ENCODE peak calls at places on chromosome 21, in nine cellular contexts. One of them, this sample, is unnamed. For H3K4me1, the result is how much of the 10 kb centered on the place peaks cover.

GRCh38 chr21:31688603-31689368 is 29.3 kb downstream of the SOD1 start:
- DNase-seq in effector memory CD4-positive, alpha-beta T cell: no peak
- DNase-seq in mammary epithelial cell: no peak
- DNase-seq in heart right ventricle: no peak
- DNase-seq in CD8-positive, alpha-beta T cell: no peak
- DNase-seq in tibial artery: no peak
- DNase-seq in esophagus squamous epithelium: no peak
- DNase-seq in right cardiac atrium: no peak
- DNase-seq in lung: no peak
- DNase-seq in this sample: no peak

GRCh38 chr21:28215214-28215954 is 777.3 kb downstream of the LTN1 start:
- DNase-seq in effector memory CD4-positive, alpha-beta T cell: no peak
- DNase-seq in mammary epithelial cell: peak
- DNase-seq in heart right ventricle: peak
- DNase-seq in CD8-positive, alpha-beta T cell: no peak
- DNase-seq in tibial artery: no peak
- DNase-seq in esophagus squamous epithelium: no peak
- DNase-seq in right cardiac atrium: no peak
- DNase-seq in lung: no peak
- DNase-seq in this sample: no peak

GRCh38 chr21:28337319-28337718 is 655.4 kb downstream of the LTN1 start:
- DNase-seq in effector memory CD4-positive, alpha-beta T cell: no peak
- DNase-seq in mammary epithelial cell: peak
- DNase-seq in heart right ventricle: no peak
- DNase-seq in CD8-positive, alpha-beta T cell: no peak
- DNase-seq in tibial artery: no peak
- DNase-seq in esophagus squamous epithelium: no peak
- DNase-seq in right cardiac atrium: no peak
- DNase-seq in lung: no peak
- DNase-seq in this sample: no peak

GRCh38 chr21:16815228-16815627 is 697.6 kb upstream of the CXADR start:
- DNase-seq in effector memory CD4-positive, alpha-beta T cell: no peak
- DNase-seq in mammary epithelial cell: no peak
- DNase-seq in heart right ventricle: no peak
- DNase-seq in CD8-positive, alpha-beta T cell: no peak
- DNase-seq in tibial artery: no peak
- DNase-seq in esophagus squamous epithelium: no peak
- DNase-seq in right cardiac atrium: no peak
- DNase-seq in lung: no peak
- DNase-seq in this sample: no peak

GRCh38 chr21:32099812-32100416 is 178.9 kb downstream of the MIS18A start:
- DNase-seq in effector memory CD4-positive, alpha-beta T cell: no peak
- DNase-seq in mammary epithelial cell: no peak
- DNase-seq in heart right ventricle: no peak
- DNase-seq in CD8-positive, alpha-beta T cell: no peak
- DNase-seq in tibial artery: no peak
- DNase-seq in esophagus squamous epithelium: no peak
- DNase-seq in right cardiac atrium: no peak
- DNase-seq in lung: no peak
- DNase-seq in this sample: no peak

GRCh38 chr21:40658237-40658636 is 188.7 kb downstream of the DSCAM start:
- DNase-seq in effector memory CD4-positive, alpha-beta T cell: no peak
- DNase-seq in mammary epithelial cell: no peak
- DNase-seq in heart right ventricle: no peak
- DNase-seq in CD8-positive, alpha-beta T cell: no peak
- DNase-seq in tibial artery: no peak
- DNase-seq in esophagus squamous epithelium: no peak
- DNase-seq in right cardiac atrium: no peak
- DNase-seq in lung: no peak
- DNase-seq in this sample: no peak

GRCh38 chr21:39057121-39057520 is 126.1 kb downstream of the PSMG1 start:
- DNase-seq in effector memory CD4-positive, alpha-beta T cell: no peak
- DNase-seq in mammary epithelial cell: no peak
- DNase-seq in heart right ventricle: no peak
- DNase-seq in CD8-positive, alpha-beta T cell: no peak
- DNase-seq in tibial artery: no peak
- DNase-seq in esophagus squamous epithelium: no peak
- DNase-seq in right cardiac atrium: no peak
- DNase-seq in lung: no peak
- DNase-seq in this sample: no peak

GRCh38 chr21:38796426-38796825 is 9.3 kb upstream of the ETS2 start:
- DNase-seq in effector memory CD4-positive, alpha-beta T cell: no peak
- DNase-seq in mammary epithelial cell: no peak
- DNase-seq in heart right ventricle: no peak
- DNase-seq in CD8-positive, alpha-beta T cell: no peak
- DNase-seq in tibial artery: no peak
- DNase-seq in esophagus squamous epithelium: no peak
- DNase-seq in right cardiac atrium: no peak
- DNase-seq in lung: no peak
- DNase-seq in this sample: no peak

GRCh38 chr21:31335957-31336738 is 7.9 kb downstream of the TIAM1 start:
- DNase-seq in effector memory CD4-positive, alpha-beta T cell: no peak
- DNase-seq in mammary epithelial cell: peak
- DNase-seq in heart right ventricle: peak
- DNase-seq in CD8-positive, alpha-beta T cell: no peak
- DNase-seq in tibial artery: no peak
- DNase-seq in esophagus squamous epithelium: no peak
- DNase-seq in right cardiac atrium: no peak
- DNase-seq in lung: no peak
- DNase-seq in this sample: no peak

GRCh38 chr21:19986396-19986795 is 1011.8 kb upstream of the NCAM2 start:
- DNase-seq in effector memory CD4-positive, alpha-beta T cell: no peak
- DNase-seq in mammary epithelial cell: no peak
- DNase-seq in heart right ventricle: no peak
- DNase-seq in CD8-positive, alpha-beta T cell: no peak
- DNase-seq in tibial artery: no peak
- DNase-seq in esophagus squamous epithelium: no peak
- DNase-seq in right cardiac atrium: no peak
- DNase-seq in lung: no peak
- DNase-seq in this sample: no peak

GRCh38 chr21:38888956-38889605 is 83.4 kb downstream of the ETS2 start:
- DNase-seq in effector memory CD4-positive, alpha-beta T cell: no peak
- DNase-seq in mammary epithelial cell: no peak
- DNase-seq in heart right ventricle: no peak
- DNase-seq in CD8-positive, alpha-beta T cell: no peak
- DNase-seq in tibial artery: no peak
- DNase-seq in esophagus squamous epithelium: no peak
- DNase-seq in right cardiac atrium: no peak
- DNase-seq in lung: no peak
- DNase-seq in this sample: no peak

GRCh38 chr21:37787456-37787855 is 128.8 kb downstream of the KCNJ6 start:
- DNase-seq in effector memory CD4-positive, alpha-beta T cell: no peak
- DNase-seq in mammary epithelial cell: peak
- DNase-seq in heart right ventricle: no peak
- DNase-seq in CD8-positive, alpha-beta T cell: no peak
- DNase-seq in tibial artery: no peak
- DNase-seq in esophagus squamous epithelium: no peak
- DNase-seq in right cardiac atrium: no peak
- DNase-seq in lung: no peak
- DNase-seq in this sample: no peak

GRCh38 chr21:35770101-35770945 is 290.0 kb downstream of the SETD4 start:
- DNase-seq in effector memory CD4-positive, alpha-beta T cell: no peak
- DNase-seq in mammary epithelial cell: no peak
- DNase-seq in heart right ventricle: no peak
- DNase-seq in CD8-positive, alpha-beta T cell: no peak
- DNase-seq in tibial artery: no peak
- DNase-seq in esophagus squamous epithelium: no peak
- DNase-seq in right cardiac atrium: no peak
- DNase-seq in lung: no peak
- DNase-seq in this sample: no peak

GRCh38 chr21:26769613-26770188 is 75.5 kb downstream of the ADAMTS1 start:
- DNase-seq in effector memory CD4-positive, alpha-beta T cell: no peak
- DNase-seq in mammary epithelial cell: no peak
- DNase-seq in heart right ventricle: peak
- DNase-seq in CD8-positive, alpha-beta T cell: no peak
- DNase-seq in tibial artery: no peak
- DNase-seq in esophagus squamous epithelium: no peak
- DNase-seq in right cardiac atrium: no peak
- DNase-seq in lung: no peak
- DNase-seq in this sample: no peak

GRCh38 chr21:25171438-25171837 is 435.8 kb downstream of the MRPL39 start:
- DNase-seq in effector memory CD4-positive, alpha-beta T cell: no peak
- DNase-seq in mammary epithelial cell: no peak
- DNase-seq in heart right ventricle: no peak
- DNase-seq in CD8-positive, alpha-beta T cell: no peak
- DNase-seq in tibial artery: no peak
- DNase-seq in esophagus squamous epithelium: no peak
- DNase-seq in right cardiac atrium: no peak
- DNase-seq in lung: no peak
- DNase-seq in this sample: no peak
- H3K4me3 ChIP-seq in effector memory CD4-positive, alpha-beta T cell: no peak
- H3K4me3 ChIP-seq in mammary epithelial cell: no peak
- H3K4me3 ChIP-seq in heart right ventricle: no peak
- H3K4me3 ChIP-seq in CD8-positive, alpha-beta T cell: no peak
- H3K4me3 ChIP-seq in tibial artery: no peak
- H3K4me3 ChIP-seq in esophagus squamous epithelium: no peak
- H3K4me3 ChIP-seq in right cardiac atrium: no peak
- H3K4me3 ChIP-seq in lung: no peak
- H3K4me3 ChIP-seq in this sample: no peak

DNA sequence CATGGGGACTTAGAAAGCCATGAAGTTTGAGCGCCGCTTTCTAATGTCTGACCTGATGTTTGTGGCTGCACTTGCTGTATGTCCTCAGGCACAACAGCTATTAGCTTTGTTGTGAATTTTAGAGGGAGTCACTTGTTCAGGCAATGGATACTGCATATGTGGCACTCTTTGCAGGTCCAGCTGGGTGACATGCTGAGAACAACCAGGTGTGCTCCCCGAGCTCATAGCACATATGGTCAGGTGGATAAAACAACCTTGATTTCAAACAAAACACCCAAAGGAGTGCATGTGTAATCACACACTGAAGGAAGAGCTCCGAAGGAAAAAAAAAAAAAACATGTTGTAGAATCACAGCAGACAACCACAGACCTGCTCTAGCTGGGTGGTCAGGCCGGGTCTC is 178.6 kb downstream of the BACH1 start:
- DNase-seq in effector memory CD4-positive, alpha-beta T cell: no peak
- DNase-seq in mammary epithelial cell: no peak
- DNase-seq in heart right ventricle: no peak
- DNase-seq in CD8-positive, alpha-beta T cell: no peak
- DNase-seq in tibial artery: no peak
- DNase-seq in esophagus squamous epithelium: no peak
- DNase-seq in right cardiac atrium: no peak
- DNase-seq in lung: no peak
- DNase-seq in this sample: no peak
- H3K4me1 ChIP-seq in effector memory CD4-positive, alpha-beta T cell: under half
- H3K4me1 ChIP-seq in mammary epithelial cell: under half
- H3K4me1 ChIP-seq in heart right ventricle: under half
- H3K4me1 ChIP-seq in CD8-positive, alpha-beta T cell: under half
- H3K4me1 ChIP-seq in tibial artery: under half
- H3K4me1 ChIP-seq in esophagus squamous epithelium: under half
- H3K4me1 ChIP-seq in right cardiac atrium: under half
- H3K4me1 ChIP-seq in lung: under half
- H3K4me1 ChIP-seq in this sample: under half

GRCh38 chr21:45472445-45473365 is 67.7 kb downstream of the COL18A1 start:
- DNase-seq in effector memory CD4-positive, alpha-beta T cell: no peak
- DNase-seq in mammary epithelial cell: no peak
- DNase-seq in heart right ventricle: no peak
- DNase-seq in CD8-positive, alpha-beta T cell: no peak
- DNase-seq in tibial artery: no peak
- DNase-seq in esophagus squamous epithelium: no peak
- DNase-seq in right cardiac atrium: peak
- DNase-seq in lung: no peak
- DNase-seq in this sample: no peak

GRCh38 chr21:45470087-45470515 is 65.1 kb downstream of the COL18A1 start:
- DNase-seq in effector memory CD4-positive, alpha-beta T cell: no peak
- DNase-seq in mammary epithelial cell: no peak
- DNase-seq in heart right ventricle: no peak
- DNase-seq in CD8-positive, alpha-beta T cell: no peak
- DNase-seq in tibial artery: no peak
- DNase-seq in esophagus squamous epithelium: no peak
- DNase-seq in right cardiac atrium: peak
- DNase-seq in lung: no peak
- DNase-seq in this sample: no peak

GRCh38 chr21:45473496-45474322 is 68.5 kb downstream of the SLC19A1 start:
- DNase-seq in effector memory CD4-positive, alpha-beta T cell: no peak
- DNase-seq in mammary epithelial cell: no peak
- DNase-seq in heart right ventricle: no peak
- DNase-seq in CD8-positive, alpha-beta T cell: no peak
- DNase-seq in tibial artery: no peak
- DNase-seq in esophagus squamous epithelium: no peak
- DNase-seq in right cardiac atrium: peak
- DNase-seq in lung: no peak
- DNase-seq in this sample: no peak

GRCh38 chr21:45469273-45470086 is 64.5 kb downstream of the COL18A1 start:
- DNase-seq in effector memory CD4-positive, alpha-beta T cell: no peak
- DNase-seq in mammary epithelial cell: no peak
- DNase-seq in heart right ventricle: no peak
- DNase-seq in CD8-positive, alpha-beta T cell: no peak
- DNase-seq in tibial artery: no peak
- DNase-seq in esophagus squamous epithelium: no peak
- DNase-seq in right cardiac atrium: peak
- DNase-seq in lung: no peak
- DNase-seq in this sample: no peak

GRCh38 chr21:45471229-45472052 is 66.5 kb downstream of the COL18A1 start:
- DNase-seq in effector memory CD4-positive, alpha-beta T cell: no peak
- DNase-seq in mammary epithelial cell: peak
- DNase-seq in heart right ventricle: peak
- DNase-seq in CD8-positive, alpha-beta T cell: no peak
- DNase-seq in tibial artery: no peak
- DNase-seq in esophagus squamous epithelium: no peak
- DNase-seq in right cardiac atrium: peak
- DNase-seq in lung: no peak
- DNase-seq in this sample: no peak
- H3K4me3 ChIP-seq in effector memory CD4-positive, alpha-beta T cell: no peak
- H3K4me3 ChIP-seq in mammary epithelial cell: peak
- H3K4me3 ChIP-seq in heart right ventricle: no peak
- H3K4me3 ChIP-seq in CD8-positive, alpha-beta T cell: no peak
- H3K4me3 ChIP-seq in tibial artery: peak
- H3K4me3 ChIP-seq in esophagus squamous epithelium: peak
- H3K4me3 ChIP-seq in right cardiac atrium: no peak
- H3K4me3 ChIP-seq in lung: no peak
- H3K4me3 ChIP-seq in this sample: no peak

GRCh38 chr21:15053531-15053930 is 11.3 kb downstream of the NRIP1 start:
- DNase-seq in effector memory CD4-positive, alpha-beta T cell: no peak
- DNase-seq in mammary epithelial cell: no peak
- DNase-seq in heart right ventricle: no peak
- DNase-seq in CD8-positive, alpha-beta T cell: no peak
- DNase-seq in tibial artery: no peak
- DNase-seq in esophagus squamous epithelium: no peak
- DNase-seq in right cardiac atrium: no peak
- DNase-seq in lung: no peak
- DNase-seq in this sample: no peak

GRCh38 chr21:15051652-15052554 is 12.9 kb downstream of the NRIP1 start:
- DNase-seq in effector memory CD4-positive, alpha-beta T cell: no peak
- DNase-seq in mammary epithelial cell: no peak
- DNase-seq in heart right ventricle: no peak
- DNase-seq in CD8-positive, alpha-beta T cell: no peak
- DNase-seq in tibial artery: no peak
- DNase-seq in esophagus squamous epithelium: no peak
- DNase-seq in right cardiac atrium: no peak
- DNase-seq in lung: no peak
- DNase-seq in this sample: no peak

GRCh38 chr21:15057290-15057689 is 7.5 kb downstream of the NRIP1 start:
- DNase-seq in effector memory CD4-positive, alpha-beta T cell: no peak
- DNase-seq in mammary epithelial cell: no peak
- DNase-seq in heart right ventricle: no peak
- DNase-seq in CD8-positive, alpha-beta T cell: no peak
- DNase-seq in tibial artery: no peak
- DNase-seq in esophagus squamous epithelium: no peak
- DNase-seq in right cardiac atrium: no peak
- DNase-seq in lung: no peak
- DNase-seq in this sample: no peak

GRCh38 chr21:15054606-15055239 is 10.1 kb downstream of the NRIP1 start:
- DNase-seq in effector memory CD4-positive, alpha-beta T cell: no peak
- DNase-seq in mammary epithelial cell: no peak
- DNase-seq in heart right ventricle: no peak
- DNase-seq in CD8-positive, alpha-beta T cell: no peak
- DNase-seq in tibial artery: no peak
- DNase-seq in esophagus squamous epithelium: no peak
- DNase-seq in right cardiac atrium: no peak
- DNase-seq in lung: no peak
- DNase-seq in this sample: no peak

GRCh38 chr21:15054089-15054488 is 10.7 kb downstream of the NRIP1 start:
- DNase-seq in effector memory CD4-positive, alpha-beta T cell: no peak
- DNase-seq in mammary epithelial cell: no peak
- DNase-seq in heart right ventricle: no peak
- DNase-seq in CD8-positive, alpha-beta T cell: no peak
- DNase-seq in tibial artery: no peak
- DNase-seq in esophagus squamous epithelium: no peak
- DNase-seq in right cardiac atrium: no peak
- DNase-seq in lung: no peak
- DNase-seq in this sample: no peak
- H3K4me1 ChIP-seq in effector memory CD4-positive, alpha-beta T cell: under half
- H3K4me1 ChIP-seq in mammary epithelial cell: under half
- H3K4me1 ChIP-seq in heart right ventricle: half or more
- H3K4me1 ChIP-seq in CD8-positive, alpha-beta T cell: half or more
- H3K4me1 ChIP-seq in tibial artery: under half
- H3K4me1 ChIP-seq in esophagus squamous epithelium: under half
- H3K4me1 ChIP-seq in right cardiac atrium: under half
- H3K4me1 ChIP-seq in lung: under half
- H3K4me1 ChIP-seq in this sample: under half

This sample was measured in adrenal gland.